ENCODE peak calls at places on chromosomes 2 and 18, in six cellular contexts. One of them, this sample, is unnamed. For H3K9me3, the result is how much of the 10 kb centered on the place peaks cover.

GRCh38 chr18:80026363-80026762 is 7.9 kb upstream of the RBFA start:
- DNase-seq in colonic mucosa: no peak
- DNase-seq in A549: no peak
- DNase-seq in K562: no peak
- DNase-seq in cardiac muscle cell: no peak
- DNase-seq in OCI-LY7: no peak
- DNase-seq in this sample: no peak

GRCh38 chr18:22279741-22280452 is 110.5 kb downstream of the GATA6 start:
- DNase-seq in K562: no peak
- DNase-seq in cardiac muscle cell: peak
- DNase-seq in colonic mucosa: no peak
- DNase-seq in OCI-LY7: no peak
- DNase-seq in A549: no peak
- DNase-seq in this sample: no peak

GRCh38 chr2:27307545-27308358 is 493 bp downstream of the UCN start:
- DNase-seq in OCI-LY7: no peak
- DNase-seq in cardiac muscle cell: no peak
- DNase-seq in colonic mucosa: no peak
- DNase-seq in K562: no peak
- DNase-seq in A549: no peak
- DNase-seq in this sample: no peak

GRCh38 chr2:165953306-165953654 is 296 bp downstream of the TTC21B start:
- DNase-seq in K562: no peak
- DNase-seq in colonic mucosa: no peak
- DNase-seq in A549: no peak
- DNase-seq in OCI-LY7: no peak
- DNase-seq in cardiac muscle cell: no peak
- DNase-seq in this sample: no peak

GRCh38 chr18:51137051-51137729 is 60.3 kb downstream of the MEX3C start:
- DNase-seq in cardiac muscle cell: no peak
- DNase-seq in colonic mucosa: no peak
- DNase-seq in OCI-LY7: no peak
- DNase-seq in A549: no peak
- DNase-seq in K562: no peak
- DNase-seq in this sample: no peak

GRCh38 chr2:28624798-28625701 is 126.6 kb upstream of the PPP1CB start:
- DNase-seq in OCI-LY7: no peak
- DNase-seq in colonic mucosa: peak
- DNase-seq in K562: no peak
- DNase-seq in cardiac muscle cell: peak
- DNase-seq in A549: no peak
- DNase-seq in this sample: peak

GRCh38 chr2:31812051-31812798 is 198.6 kb downstream of the MEMO1 start:
- DNase-seq in A549: peak
- DNase-seq in K562: peak
- DNase-seq in cardiac muscle cell: peak
- DNase-seq in OCI-LY7: peak
- DNase-seq in colonic mucosa: no peak
- DNase-seq in this sample: peak

GRCh38 chr18:3329471-3329870 is 67.5 kb downstream of the MYL12B start:
- DNase-seq in colonic mucosa: no peak
- DNase-seq in A549: no peak
- DNase-seq in cardiac muscle cell: no peak
- DNase-seq in OCI-LY7: no peak
- DNase-seq in K562: no peak
- DNase-seq in this sample: no peak

DNA sequence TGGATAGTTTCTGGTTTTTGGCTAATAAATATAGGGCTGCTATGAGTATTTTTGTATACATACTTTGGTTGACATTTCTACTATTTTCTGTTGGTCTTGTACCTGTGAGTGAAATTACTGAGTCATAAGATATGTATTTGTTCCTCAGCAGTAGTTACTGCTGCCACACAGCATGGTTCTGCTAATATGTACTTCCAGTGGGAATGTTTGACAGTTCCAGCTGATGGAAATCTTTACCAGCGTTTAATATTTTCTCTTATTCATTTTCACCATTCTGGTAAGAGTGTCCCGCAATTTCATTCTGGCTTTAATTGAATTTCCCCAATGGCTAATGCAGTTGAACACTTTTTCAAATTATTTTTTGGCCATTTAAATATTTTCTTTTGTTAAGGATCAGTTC is 57.9 kb upstream of the IL1R1 start:
- DNase-seq in OCI-LY7: no peak
- DNase-seq in A549: no peak
- DNase-seq in K562: no peak
- DNase-seq in cardiac muscle cell: no peak
- DNase-seq in colonic mucosa: no peak
- DNase-seq in this sample: no peak
- H3K4me3 ChIP-seq in OCI-LY7: no peak
- H3K4me3 ChIP-seq in A549: no peak
- H3K4me3 ChIP-seq in K562: no peak
- H3K4me3 ChIP-seq in cardiac muscle cell: no peak
- H3K4me3 ChIP-seq in colonic mucosa: no peak
- H3K4me3 ChIP-seq in this sample: no peak

GRCh38 chr2:115162454-115163293 is 720.2 kb downstream of the DPP10 start:
- DNase-seq in K562: no peak
- DNase-seq in OCI-LY7: no peak
- DNase-seq in colonic mucosa: peak
- DNase-seq in A549: no peak
- DNase-seq in cardiac muscle cell: no peak
- DNase-seq in this sample: peak
- H3K9me3 ChIP-seq in K562: under half
- H3K9me3 ChIP-seq in OCI-LY7: under half
- H3K9me3 ChIP-seq in colonic mucosa: under half
- H3K9me3 ChIP-seq in A549: under half
- H3K9me3 ChIP-seq in cardiac muscle cell: under half
- H3K9me3 ChIP-seq in this sample: under half

GRCh38 chr2:96325038-96325883 is at the start of gene ITPRIPL1:
- DNase-seq in K562: peak
- DNase-seq in OCI-LY7: peak
- DNase-seq in colonic mucosa: no peak
- DNase-seq in cardiac muscle cell: no peak
- DNase-seq in A549: no peak
- DNase-seq in this sample: no peak
- H3K4me3 ChIP-seq in K562: peak
- H3K4me3 ChIP-seq in OCI-LY7: peak
- H3K4me3 ChIP-seq in colonic mucosa: peak
- H3K4me3 ChIP-seq in cardiac muscle cell: peak
- H3K4me3 ChIP-seq in A549: no peak
- H3K4me3 ChIP-seq in this sample: peak

GRCh38 chr18:75204978-75205759 is 3.8 kb downstream of the PTGR3 start:
- DNase-seq in OCI-LY7: no peak
- DNase-seq in A549: no peak
- DNase-seq in colonic mucosa: no peak
- DNase-seq in cardiac muscle cell: no peak
- DNase-seq in K562: no peak
- DNase-seq in this sample: no peak
- H3K9me3 ChIP-seq in OCI-LY7: under half
- H3K9me3 ChIP-seq in A549: under half
- H3K9me3 ChIP-seq in colonic mucosa: under half
- H3K9me3 ChIP-seq in cardiac muscle cell: under half
- H3K9me3 ChIP-seq in K562: under half
- H3K9me3 ChIP-seq in this sample: under half

DNA sequence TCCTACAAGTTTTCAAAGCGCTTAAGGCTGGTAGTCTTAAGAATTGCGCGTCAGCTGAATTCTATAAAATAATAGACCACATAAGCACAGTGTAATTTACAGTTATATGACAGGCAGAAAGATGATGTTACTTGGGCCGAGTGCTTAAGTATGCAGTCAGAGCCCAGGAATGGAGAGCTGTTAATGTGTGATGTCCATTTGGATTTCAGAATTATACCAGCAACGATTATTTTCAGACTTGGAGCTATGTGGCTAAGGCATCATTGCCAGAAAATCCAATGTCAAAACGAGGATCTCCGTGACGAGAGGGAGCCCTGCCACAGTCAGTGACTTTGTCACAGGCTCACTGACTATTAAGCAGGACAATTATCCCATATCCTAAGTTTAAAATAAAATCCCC is 3.4 kb downstream of the KLF7 start:
- DNase-seq in colonic mucosa: no peak
- DNase-seq in A549: no peak
- DNase-seq in K562: no peak
- DNase-seq in OCI-LY7: no peak
- DNase-seq in cardiac muscle cell: peak
- DNase-seq in this sample: no peak
- H3K4me3 ChIP-seq in colonic mucosa: no peak
- H3K4me3 ChIP-seq in A549: peak
- H3K4me3 ChIP-seq in K562: no peak
- H3K4me3 ChIP-seq in OCI-LY7: no peak
- H3K4me3 ChIP-seq in cardiac muscle cell: no peak
- H3K4me3 ChIP-seq in this sample: no peak

GRCh38 chr2:4718777-4719176 is 973.4 kb upstream of the SOX11 start:
- DNase-seq in OCI-LY7: no peak
- DNase-seq in A549: no peak
- DNase-seq in K562: no peak
- DNase-seq in cardiac muscle cell: no peak
- DNase-seq in colonic mucosa: no peak
- DNase-seq in this sample: no peak

GRCh38 chr2:4715065-4715464 is 977.1 kb upstream of the SOX11 start:
- DNase-seq in OCI-LY7: peak
- DNase-seq in colonic mucosa: no peak
- DNase-seq in K562: no peak
- DNase-seq in A549: no peak
- DNase-seq in cardiac muscle cell: no peak
- DNase-seq in this sample: no peak
- H3K9me3 ChIP-seq in OCI-LY7: under half
- H3K9me3 ChIP-seq in colonic mucosa: under half
- H3K9me3 ChIP-seq in K562: under half
- H3K9me3 ChIP-seq in A549: under half
- H3K9me3 ChIP-seq in cardiac muscle cell: under half
- H3K9me3 ChIP-seq in this sample: under half

GRCh38 chr2:219220652-219221402 is 2.1 kb upstream of the ABCB6 start:
- DNase-seq in colonic mucosa: no peak
- DNase-seq in A549: no peak
- DNase-seq in K562: no peak
- DNase-seq in cardiac muscle cell: no peak
- DNase-seq in OCI-LY7: no peak
- DNase-seq in this sample: no peak

GRCh38 chr2:219218279-219219112 is at the start of gene ABCB6:
- DNase-seq in OCI-LY7: no peak
- DNase-seq in K562: peak
- DNase-seq in A549: peak
- DNase-seq in cardiac muscle cell: peak
- DNase-seq in colonic mucosa: peak
- DNase-seq in this sample: peak

GRCh38 chr2:219221956-219222518 is 3.3 kb upstream of the ABCB6 start:
- DNase-seq in A549: no peak
- DNase-seq in OCI-LY7: no peak
- DNase-seq in colonic mucosa: no peak
- DNase-seq in cardiac muscle cell: no peak
- DNase-seq in K562: no peak
- DNase-seq in this sample: no peak

GRCh38 chr2:219219113-219219696 is 447 bp upstream of the ABCB6 start:
- DNase-seq in cardiac muscle cell: no peak
- DNase-seq in colonic mucosa: no peak
- DNase-seq in A549: no peak
- DNase-seq in K562: no peak
- DNase-seq in OCI-LY7: no peak
- DNase-seq in this sample: no peak

DNA sequence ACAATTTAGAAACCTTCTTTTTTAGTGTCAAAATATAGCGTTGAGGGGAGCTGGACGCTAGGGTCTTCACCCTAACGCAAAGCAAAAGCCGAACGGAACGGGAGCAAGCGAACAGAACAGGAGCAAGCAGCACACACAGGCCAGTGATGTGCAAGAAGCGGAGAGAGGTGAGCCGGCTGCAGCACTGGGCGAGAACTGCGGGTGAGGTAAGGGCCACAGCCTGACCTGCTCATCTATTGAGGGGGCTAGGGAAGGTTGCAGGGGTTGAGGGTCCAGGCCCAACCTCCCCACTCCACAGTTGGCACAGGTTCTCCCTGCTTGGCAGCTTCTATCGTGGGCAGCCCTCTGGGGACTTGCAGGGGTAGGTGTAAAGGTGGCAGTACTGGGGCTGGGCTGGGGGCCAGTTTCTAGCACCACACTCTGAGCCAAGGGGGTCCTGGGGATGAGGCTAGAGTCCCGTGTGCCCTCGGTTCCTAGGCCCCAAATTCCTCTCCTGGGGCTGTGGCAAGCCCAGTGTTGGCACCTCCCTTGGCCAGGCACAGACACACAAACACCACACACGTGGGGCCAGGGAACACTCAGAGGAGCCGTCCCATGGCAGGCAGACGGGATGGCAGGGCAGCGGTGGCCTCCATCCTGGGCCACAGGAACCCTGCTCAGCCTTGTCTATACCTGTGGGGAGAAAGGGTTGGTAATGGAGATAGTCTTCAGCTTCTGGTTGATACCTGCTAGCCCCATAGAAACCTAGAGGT is 1.2 kb upstream of the ABCB6 start:
- DNase-seq in cardiac muscle cell: no peak
- DNase-seq in OCI-LY7: no peak
- DNase-seq in K562: no peak
- DNase-seq in colonic mucosa: no peak
- DNase-seq in A549: no peak
- DNase-seq in this sample: no peak
- H3K4me3 ChIP-seq in cardiac muscle cell: no peak
- H3K4me3 ChIP-seq in OCI-LY7: no peak
- H3K4me3 ChIP-seq in K562: no peak
- H3K4me3 ChIP-seq in colonic mucosa: no peak
- H3K4me3 ChIP-seq in A549: no peak
- H3K4me3 ChIP-seq in this sample: no peak

This sample was measured in small intestine.